ENCODE peak calls at places on chromosomes 3 and 15, in six cellular contexts. S is activated naive CD4-positive, alpha-beta T cell; J is AG09319; Y is NCI-H2081; U is T-helper 1 cell; X is left kidney. A is an unnamed sample.

GRCh38 chr15:99526671-99527070 is 39.1 kb upstream of the MEF2A start:
- DNase-seq in J (no peak), X (no peak), U (no peak), S (no peak), Y (no peak), A (no peak)

GRCh38 chr3:103851793-103852192 is 1417.0 kb downstream of the ZPLD1 start:
- DNase-seq in J (no peak), U (no peak), X (no peak), Y (no peak), S (no peak), A (no peak)

GRCh38 chr3:116264546-116265174 is 180.6 kb downstream of the LSAMP start:
- DNase-seq in U (no peak), S (no peak), J (no peak), Y (no peak), X (peak; percentile 12), A (no peak)

GRCh38 chr15:74235962-74236361 is at the start of gene CCDC33:
- DNase-seq in Y (peak; percentile 30), J (no peak), U (no peak), X (no peak), S (no peak), A (no peak)

GRCh38 chr3:146550743-146551510 is 6.5 kb upstream of the PLSCR1 start:
- DNase-seq in X (no peak), S (no peak), Y (no peak), J (no peak), U (no peak), A (no peak)

GRCh38 chr3:38163117-38163870 is 2.0 kb upstream of the OXSR1 start:
- DNase-seq in J (no peak), U (no peak), X (peak; percentile 36), Y (no peak), S (no peak), A (no peak)

GRCh38 chr3:192834428-192834827 is 83.2 kb downstream of the MB21D2 start:
- DNase-seq in S (no peak), J (no peak), U (no peak), X (no peak), Y (no peak), A (no peak)

GRCh38 chr15:62606376-62607164 is 436.0 kb upstream of the TPM1 start:
- DNase-seq in S (no peak), X (no peak), J (peak; percentile 95), U (no peak), Y (no peak), A (no peak)

GRCh38 chr3:68817243-68817642 is 115.1 kb downstream of the TAFA4 start:
- DNase-seq in U (no peak), S (no peak), J (no peak), X (peak; percentile 46), Y (no peak), A (no peak)

GRCh38 chr15:64803526-64803925 is 21.9 kb downstream of the PIF1 start:
- DNase-seq in X (no peak), U (no peak), Y (no peak), S (no peak), J (no peak), A (no peak)

GRCh38 chr15:48500595-48500994 is 144.9 kb downstream of the FBN1 start:
- DNase-seq in Y (no peak), X (no peak), U (no peak), J (no peak), S (no peak), A (no peak)

GRCh38 chr3:31250116-31250813 is 282.5 kb upstream of the STT3B start:
- DNase-seq in S (no peak), U (no peak), J (no peak), Y (no peak), X (no peak), A (no peak)